ENCODE peak calls at places on chromosomes 13 and 19, in four cellular contexts. S is stimulated activated CD4-positive, alpha-beta T cell treated with anti-CD3 and anti-CD28 coated beads, Interleukin-2, amount 100 ng/mL, for 48 hours; D is GM18507; R is left ventricle myocardium inferior. Z is an unnamed sample.

GRCh38 chr19:47749326-47749725 is 4.0 kb downstream of the NOP53 start:
- DNase-seq in S (no peak), D (no peak), R (no peak), Z (no peak)

GRCh38 chr19:8561071-8561764 is 16.0 kb downstream of the MYO1F start:
- DNase-seq in S (no peak), D (no peak), R (no peak), Z (no peak)

GRCh38 chr19:9128171-9128570 is 1.4 kb upstream of the OR7G3 start:
- DNase-seq in S (no peak), D (no peak), R (no peak), Z (no peak)

GRCh38 chr19:18274303-18274775 is at the start of gene IQCN:
- DNase-seq in S (no peak), D (no peak), R (no peak), Z (no peak)

GRCh38 chr13:30865131-30866009 is 40.7 kb upstream of the MEDAG start:
- DNase-seq in S (peak), D (peak), R (peak), Z (peak)

GRCh38 chr19:34343751-34344150 is 21.2 kb upstream of the GPI start:
- DNase-seq in S (no peak), D (no peak), R (no peak), Z (no peak)

GRCh38 chr19:51366999-51367564 is 894 bp upstream of the ETFB start:
- DNase-seq in S (no peak), D (no peak), R (peak), Z (peak)

GRCh38 chr19:3450796-3451411 is 29.4 kb downstream of the SMIM24 start:
- DNase-seq in S (no peak), D (no peak), R (peak), Z (peak)

GRCh38 chr13:96020155-96020575 is 33.0 kb downstream of the UGGT2 start:
- DNase-seq in S (no peak), D (peak), R (no peak), Z (no peak)

GRCh38 chr13:77565635-77566034 is 30.1 kb downstream of the SCEL start:
- DNase-seq in S (no peak), D (peak), R (no peak), Z (no peak)

GRCh38 chr19:10424011-10424637 is 3.8 kb downstream of the PDE4A start:
- DNase-seq in S (peak), D (no peak), R (peak), Z (peak)

GRCh38 chr19:19425170-19425875 is 19.8 kb downstream of the GATAD2A start:
- DNase-seq in S (no peak), D (no peak), R (no peak), Z (no peak)

GRCh38 chr19:45471116-45471865 is 3.5 kb downstream of the FOSB start:
- DNase-seq in S (no peak), D (no peak), R (no peak), Z (no peak)

GRCh38 chr19:6048808-6049405 is 61.4 kb downstream of the RFX2 start:
- DNase-seq in S (peak), D (peak), R (peak), Z (peak)

GRCh38 chr13:94968040-94968756 is 255.9 kb upstream of the SOX21 start:
- DNase-seq in S (no peak), D (no peak), R (no peak), Z (no peak)

GRCh38 chr19:18460313-18460712 is 22.4 kb upstream of the ISYNA1 start:
- DNase-seq in S (no peak), D (no peak), R (peak), Z (peak)

GRCh38 chr13:80556291-80556690 is 215.4 kb upstream of the SPRY2 start:
- DNase-seq in S (no peak), D (no peak), R (no peak), Z (no peak)

GRCh38 chr13:75801388-75801787 is 165.3 kb downstream of the LMO7 start:
- DNase-seq in S (no peak), D (no peak), R (no peak), Z (no peak)

GRCh38 chr19:495440-496332 is 600 bp upstream of the MADCAM1 start:
- DNase-seq in S (peak), D (no peak), R (no peak), Z (no peak)

GRCh38 chr13:110509478-110509926 is 52.0 kb downstream of the RAB20 start:
- DNase-seq in S (no peak), D (no peak), R (no peak), Z (no peak)

GRCh38 chr19:12880551-12881171 is 588 bp downstream of the DNASE2 start:
- DNase-seq in S (no peak), D (no peak), R (no peak), Z (peak)

GRCh38 chr13:76886292-76887061 is at the start of gene KCTD12:
- DNase-seq in S (peak), D (peak), R (peak), Z (peak)

GRCh38 chr13:48561461-48562224 is 28.8 kb upstream of the RCBTB2 start:
- DNase-seq in S (no peak), D (no peak), R (no peak), Z (no peak)

GRCh38 chr19:16764793-16765433 is 45.3 kb downstream of the NWD1 start:
- DNase-seq in S (no peak), D (no peak), R (no peak), Z (no peak)

GRCh38 chr13:91406619-91407018 is 8.2 kb downstream of the GPC5 start:
- DNase-seq in S (peak), D (no peak), R (no peak), Z (no peak)

GRCh38 chr19:48872884-48873475 is 759 bp downstream of the PPP1R15A start:
- DNase-seq in S (peak), D (no peak), R (peak), Z (peak)

GRCh38 chr19:19602713-19603320 is 15.7 kb downstream of the PBX4 start:
- DNase-seq in S (no peak), D (no peak), R (no peak), Z (no peak)

GRCh38 chr13:27054760-27055159 is 116.9 kb downstream of the USP12 start:
- DNase-seq in S (no peak), D (no peak), R (no peak), Z (no peak)

GRCh38 chr19:2695288-2695866 is 7.1 kb downstream of the GNG7 start:
- DNase-seq in S (no peak), D (no peak), R (peak), Z (peak)

GRCh38 chr19:15136234-15136954 is 29.2 kb downstream of the SYDE1 start:
- DNase-seq in S (no peak), D (no peak), R (no peak), Z (no peak)

GRCh38 chr19:48757741-48758144 is 2.4 kb downstream of the FGF21 start:
- DNase-seq in S (no peak), D (no peak), R (no peak), Z (no peak)

GRCh38 chr13:92355213-92355612 is 871.4 kb upstream of the GPC6 start:
- DNase-seq in S (no peak), D (no peak), R (no peak), Z (no peak)

GRCh38 chr19:3790209-3790734 is 4.1 kb upstream of the MATK start:
- DNase-seq in S (no peak), D (no peak), R (no peak), Z (no peak)

GRCh38 chr13:31797154-31797775 is 57.9 kb downstream of the RXFP2 start:
- DNase-seq in S (no peak), D (no peak), R (no peak), Z (no peak)

GRCh38 chr19:30673336-30673735 is 301.2 kb downstream of the ZNF536 start:
- DNase-seq in S (no peak), D (no peak), R (no peak), Z (no peak)

GRCh38 chr19:5829567-5830315 is 9.8 kb downstream of the FUT6 start:
- DNase-seq in S (no peak), D (no peak), R (no peak), Z (no peak)

Z was measured in Right ventricle myocardium superior.